ENCODE peak calls at places on chromosomes 13 and 19, in seven cellular contexts. W, Y, L, J, U, V and A are unnamed samples.

GRCh38 chr19:30795727-30796126 is 423.5 kb downstream of the ZNF536 start:
- DNase-seq in W (no peak), Y (no peak), L (no peak), J (no peak), U (no peak), V (no peak), A (no peak)

GRCh38 chr13:38228322-38228721 is 121.3 kb upstream of the UFM1 start:
- DNase-seq in W (no peak), Y (no peak), L (no peak), J (no peak), U (no peak), V (no peak), A (no peak)

GRCh38 chr19:33186835-33187540 is 7.1 kb upstream of the LRP3 start:
- DNase-seq in W (no peak), Y (no peak), L (no peak), J (no peak), U (no peak), V (no peak), A (no peak)

GRCh38 chr19:17063412-17063811 is 11.8 kb downstream of the HAUS8 start:
- DNase-seq in W (no peak), Y (no peak), L (no peak), J (no peak), U (no peak), V (no peak), A (no peak)

GRCh38 chr19:58181902-58182576 is 822 bp upstream of the ZNF274 start:
- DNase-seq in W (peak), Y (peak), L (no peak), J (no peak), U (peak), V (no peak), A (peak)

GRCh38 chr19:4181053-4181508 is 1.3 kb downstream of the SIRT6 start:
- DNase-seq in W (peak), Y (no peak), L (no peak), J (no peak), U (no peak), V (no peak), A (no peak)

GRCh38 chr13:75544681-75545333 is 4.8 kb upstream of the UCHL3 start:
- DNase-seq in W (no peak), Y (peak), L (no peak), J (peak), U (no peak), V (no peak), A (peak)

GRCh38 chr13:43357435-43358065 is 334.2 kb downstream of the DNAJC15 start:
- DNase-seq in W (no peak), Y (no peak), L (no peak), J (no peak), U (no peak), V (no peak), A (no peak)

GRCh38 chr13:65468628-65469027 is 1761.5 kb downstream of the PCDH9 start:
- DNase-seq in W (no peak), Y (no peak), L (no peak), J (peak), U (no peak), V (no peak), A (no peak)

GRCh38 chr19:18046066-18046718 is 38.2 kb downstream of the ARRDC2 start:
- DNase-seq in W (no peak), Y (peak), L (no peak), J (peak), U (no peak), V (no peak), A (peak)

GRCh38 chr13:60663788-60664187 is 266.8 kb downstream of the TDRD3 start:
- DNase-seq in W (no peak), Y (no peak), L (no peak), J (no peak), U (no peak), V (no peak), A (no peak)

GRCh38 chr13:39410089-39410901 is 192.7 kb downstream of the LHFPL6 start:
- DNase-seq in W (no peak), Y (peak), L (no peak), J (peak), U (peak), V (no peak), A (no peak)
- H3K4me2 ChIP-seq in W (no peak), Y (no peak), L (no peak), J (no peak), U (peak), V (no peak), A (no peak)

GRCh38 chr13:48496796-48497195 is 36.1 kb downstream of the RCBTB2 start:
- DNase-seq in W (no peak), Y (no peak), L (no peak), J (no peak), U (peak), V (no peak), A (no peak)
- H3K4me2 ChIP-seq in W (no peak), Y (no peak), L (no peak), J (no peak), U (peak), V (no peak), A (no peak)

GRCh38 chr13:93244918-93245280 is 18.3 kb downstream of the GPC6 start:
- DNase-seq in W (no peak), Y (peak), L (no peak), J (peak), U (no peak), V (no peak), A (no peak)
- H3K4me2 ChIP-seq in W (no peak), Y (peak), L (peak), J (peak), U (peak), V (no peak), A (peak)

GRCh38 chr13:27476943-27477681 is 26.7 kb upstream of the MTIF3 start:
- DNase-seq in W (peak), Y (peak), L (peak), J (peak), U (no peak), V (no peak), A (peak)
- H3K4me2 ChIP-seq in W (peak), Y (no peak), L (peak), J (no peak), U (no peak), V (no peak), A (peak)

DNA sequence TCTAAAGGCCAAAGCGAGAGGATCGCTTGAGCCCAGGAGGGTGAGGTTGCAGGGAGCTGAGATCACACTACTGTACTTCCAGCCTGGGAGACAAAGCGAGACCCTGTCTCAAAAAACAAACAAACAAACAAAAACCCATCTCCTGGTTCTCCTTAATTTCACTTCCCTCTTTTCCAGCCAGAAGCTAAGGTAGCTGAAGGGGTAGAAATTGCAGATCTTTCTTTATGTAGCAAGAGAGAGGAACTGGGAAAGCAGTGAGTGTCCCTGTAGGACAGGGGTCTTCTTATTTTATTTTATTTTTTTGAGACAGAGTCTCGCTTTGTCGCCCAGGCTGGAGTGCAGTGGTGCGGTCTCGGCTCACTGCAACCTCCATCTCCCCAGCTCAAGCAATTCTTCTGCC is 4.5 kb upstream of the TSPAN16 start:
- DNase-seq in W (no peak), Y (no peak), L (no peak), J (no peak), U (no peak), V (no peak), A (no peak)
- H3K4me2 ChIP-seq in W (no peak), Y (no peak), L (no peak), J (no peak), U (no peak), V (no peak), A (no peak)

DNA sequence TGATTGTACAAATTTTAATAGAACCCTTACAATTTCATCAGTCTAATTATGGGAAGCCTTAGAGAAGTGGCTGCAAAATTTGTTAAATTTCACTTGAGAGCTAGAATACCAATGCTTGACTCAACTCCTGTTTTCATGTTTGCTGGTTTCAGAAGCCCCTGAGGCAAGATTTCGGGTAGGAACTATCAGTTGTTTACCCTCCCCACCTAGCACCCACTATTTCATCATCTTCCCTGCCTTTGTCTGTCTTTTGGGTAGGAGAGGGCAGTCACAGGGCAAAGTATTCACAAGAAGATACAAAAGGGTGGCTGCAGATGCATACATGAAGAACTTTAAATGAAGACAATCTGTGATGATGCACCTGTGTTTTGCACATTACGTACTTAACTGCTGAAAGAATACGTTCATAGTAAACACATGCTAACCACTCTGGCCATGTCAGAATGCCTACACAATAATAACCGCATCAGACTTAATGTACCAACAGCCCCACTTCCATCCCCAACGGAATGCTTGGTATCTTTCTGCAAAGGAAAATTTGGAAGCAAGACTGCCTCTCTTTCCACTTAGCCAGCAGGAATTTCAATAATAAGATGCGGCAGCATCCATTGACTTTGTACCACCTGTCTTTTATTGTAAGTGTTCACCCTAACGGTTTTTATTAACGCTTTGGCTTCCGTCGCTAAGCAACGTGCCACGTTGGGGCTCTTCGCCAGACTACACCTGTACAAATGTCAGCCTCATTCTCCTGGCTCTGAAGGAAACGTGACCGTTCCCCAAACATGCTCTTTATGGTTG is 30.4 kb downstream of the TPT1 start:
- DNase-seq in W (no peak), Y (no peak), L (no peak), J (no peak), U (no peak), V (no peak), A (no peak)
- H3K4me2 ChIP-seq in W (peak), Y (peak), L (peak), J (peak), U (peak), V (peak), A (peak)

DNA sequence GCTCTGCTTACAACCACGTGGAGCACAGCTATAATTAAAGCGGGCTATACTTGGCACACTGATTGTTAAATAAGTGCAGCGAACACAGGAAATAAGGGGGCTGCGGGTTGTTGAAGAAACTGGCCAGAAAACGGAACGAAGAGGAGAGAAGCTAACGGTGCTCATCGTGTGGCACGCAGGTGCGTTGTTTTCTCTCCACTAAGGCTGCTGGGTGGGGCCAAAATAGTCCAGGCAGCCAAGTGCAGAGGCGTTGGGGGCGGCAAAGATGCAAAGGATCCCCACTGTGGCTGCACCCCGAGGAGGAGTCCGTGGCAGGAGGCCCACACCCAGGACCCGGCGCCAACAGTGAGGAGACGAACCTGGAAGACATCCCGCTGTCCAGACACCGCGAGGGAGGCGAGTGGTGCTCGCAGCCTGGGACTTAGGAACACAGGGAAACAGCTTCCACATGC is 8.1 kb upstream of the ARL11 start:
- DNase-seq in W (peak), Y (no peak), L (no peak), J (no peak), U (no peak), V (no peak), A (no peak)
- H3K4me2 ChIP-seq in W (peak), Y (peak), L (no peak), J (peak), U (no peak), V (no peak), A (no peak)